ENCODE peak calls at places on chromosomes 1 and 21, in eight cellular contexts. H is RCC 7860, G is HS-5, T is NCI-H524, J is T-helper 9 cell, P is glutamatergic neuron, K is ACHN, L is fibroblast of mammary gland. Y is an unnamed sample.

GRCh38 chr1:209882942-209883340 is 55.1 kb upstream of the SYT14 start:
- DNase-seq in H (no peak), G (no peak), T (no peak), J (no peak), P (no peak), K (peak), L (no peak), Y (no peak)

GRCh38 chr1:247111636-247112478 is 7.7 kb upstream of the ZNF669 start:
- DNase-seq in H (peak), G (no peak), T (peak), J (no peak), P (peak), K (peak), L (peak), Y (peak)

GRCh38 chr1:245310605-245311531 is 156.1 kb downstream of the KIF26B start:
- DNase-seq in H (no peak), G (no peak), T (no peak), J (no peak), P (peak), K (no peak), L (peak), Y (no peak)

GRCh38 chr1:33634806-33635205 is 162.4 kb downstream of the ZSCAN20 start:
- DNase-seq in H (no peak), G (no peak), T (peak), J (no peak), P (peak), K (peak), L (peak), Y (no peak)

GRCh38 chr21:16071082-16071481 is 341.3 kb downstream of the USP25 start:
- DNase-seq in H (no peak), G (no peak), T (peak), J (no peak), P (no peak), K (no peak), L (peak), Y (no peak)

GRCh38 chr1:53069663-53070327 is 7.8 kb downstream of the PODN start:
- DNase-seq in H (no peak), G (no peak), T (no peak), J (no peak), P (no peak), K (no peak), L (no peak), Y (no peak)

GRCh38 chr1:229108598-229109201 is 162.2 kb upstream of the RAB4A start:
- DNase-seq in H (peak), G (no peak), T (no peak), J (no peak), P (no peak), K (no peak), L (no peak), Y (peak)

GRCh38 chr1:48552420-48552819 is 80.4 kb upstream of the SPATA6 start:
- DNase-seq in H (no peak), G (no peak), T (peak), J (no peak), P (no peak), K (no peak), L (peak), Y (no peak)

GRCh38 chr1:12158362-12159092 is 8.3 kb upstream of the TNFRSF1B start:
- DNase-seq in H (no peak), G (no peak), T (no peak), J (no peak), P (no peak), K (no peak), L (no peak), Y (no peak)

GRCh38 chr1:233673146-233673946 is 59.4 kb downstream of the KCNK1 start:
- DNase-seq in H (peak), G (no peak), T (no peak), J (no peak), P (no peak), K (peak), L (no peak), Y (no peak)

GRCh38 chr1:180241716-180242544 is 11.9 kb downstream of the LHX4 start:
- DNase-seq in H (no peak), G (no peak), T (no peak), J (no peak), P (no peak), K (no peak), L (peak), Y (no peak)